ENCODE peak calls at places on chromosomes 6 and 20, in five cellular contexts. One of them, this sample, is unnamed. For H3K4me1, the result is how much of the 10 kb centered on the place peaks cover.

GRCh38 chr20:39049684-39050554 is 87.8 kb downstream of the DHX35 start:
- DNase-seq in H1: peak
- DNase-seq in mesendoderm: peak
- DNase-seq in IMR-90: peak
- DNase-seq in H9: peak
- DNase-seq in this sample: peak

GRCh38 chr6:1053587-1053986 is 258.3 kb upstream of the FOXQ1 start:
- DNase-seq in IMR-90: no peak
- DNase-seq in H9: no peak
- DNase-seq in H1: no peak
- DNase-seq in mesendoderm: no peak
- DNase-seq in this sample: no peak

GRCh38 chr6:99813565-99813964 is 180.5 kb downstream of the MCHR2 start:
- DNase-seq in IMR-90: no peak
- DNase-seq in mesendoderm: no peak
- DNase-seq in H9: no peak
- DNase-seq in H1: no peak
- DNase-seq in this sample: no peak

GRCh38 chr6:121573466-121573865 is 138.0 kb downstream of the GJA1 start:
- DNase-seq in IMR-90: no peak
- DNase-seq in H1: no peak
- DNase-seq in H9: no peak
- DNase-seq in mesendoderm: peak
- DNase-seq in this sample: no peak

GRCh38 chr20:37980876-37981275 is 52.4 kb downstream of the TTI1 start:
- DNase-seq in H9: no peak
- DNase-seq in IMR-90: no peak
- DNase-seq in mesendoderm: no peak
- DNase-seq in H1: no peak
- DNase-seq in this sample: no peak

GRCh38 chr20:10671850-10672578 is 1.8 kb downstream of the JAG1 start:
- DNase-seq in IMR-90: peak
- DNase-seq in H9: peak
- DNase-seq in mesendoderm: peak
- DNase-seq in H1: peak
- DNase-seq in this sample: no peak

GRCh38 chr6:146689806-146690205 is 91.0 kb downstream of the ADGB start:
- DNase-seq in IMR-90: no peak
- DNase-seq in H9: no peak
- DNase-seq in mesendoderm: no peak
- DNase-seq in H1: no peak
- DNase-seq in this sample: no peak

GRCh38 chr20:51046021-51046985 is 23.4 kb upstream of the KCNG1 start:
- DNase-seq in H9: no peak
- DNase-seq in mesendoderm: no peak
- DNase-seq in H1: no peak
- DNase-seq in IMR-90: no peak
- DNase-seq in this sample: no peak

GRCh38 chr20:37384683-37385174 is 38.8 kb downstream of the SRC start:
- DNase-seq in IMR-90: peak
- DNase-seq in H1: peak
- DNase-seq in H9: peak
- DNase-seq in mesendoderm: peak
- DNase-seq in this sample: peak

GRCh38 chr6:1136415-1136774 is 175.5 kb upstream of the FOXQ1 start:
- DNase-seq in H1: no peak
- DNase-seq in mesendoderm: no peak
- DNase-seq in H9: no peak
- DNase-seq in IMR-90: peak
- DNase-seq in this sample: no peak

GRCh38 chr20:37231970-37232620 is 29.5 kb downstream of the GHRH start:
- DNase-seq in H1: no peak
- DNase-seq in mesendoderm: no peak
- DNase-seq in H9: no peak
- DNase-seq in IMR-90: no peak
- DNase-seq in this sample: no peak

GRCh38 chr6:159461266-159461665 is 231.8 kb downstream of the SOD2 start:
- DNase-seq in H1: no peak
- DNase-seq in H9: no peak
- DNase-seq in IMR-90: no peak
- DNase-seq in mesendoderm: peak
- DNase-seq in this sample: no peak

GRCh38 chr20:40990542-40991120 is 38.0 kb upstream of the TOP1 start:
- DNase-seq in H1: peak
- DNase-seq in mesendoderm: peak
- DNase-seq in IMR-90: peak
- DNase-seq in H9: peak
- DNase-seq in this sample: peak

GRCh38 chr6:49348561-49348960 is 114.5 kb downstream of the MMUT start:
- DNase-seq in H9: no peak
- DNase-seq in H1: no peak
- DNase-seq in IMR-90: no peak
- DNase-seq in mesendoderm: no peak
- DNase-seq in this sample: no peak

GRCh38 chr6:111113731-111114438 is 26.6 kb downstream of the SLC16A10 start:
- DNase-seq in mesendoderm: no peak
- DNase-seq in IMR-90: peak
- DNase-seq in H9: peak
- DNase-seq in H1: no peak
- DNase-seq in this sample: no peak

GRCh38 chr6:87065117-87065516 is 29.8 kb downstream of the CGA start:
- DNase-seq in mesendoderm: no peak
- DNase-seq in H1: no peak
- DNase-seq in IMR-90: no peak
- DNase-seq in H9: no peak
- DNase-seq in this sample: no peak

GRCh38 chr6:124799638-124800037 is 162.6 kb upstream of the RNF217 start:
- DNase-seq in mesendoderm: no peak
- DNase-seq in H1: no peak
- DNase-seq in H9: no peak
- DNase-seq in IMR-90: no peak
- DNase-seq in this sample: no peak

GRCh38 chr6:10401632-10402223 is 13.1 kb downstream of the TFAP2A start:
- DNase-seq in H1: no peak
- DNase-seq in H9: no peak
- DNase-seq in IMR-90: no peak
- DNase-seq in mesendoderm: no peak
- DNase-seq in this sample: no peak

GRCh38 chr6:35892482-35892881 is 28.4 kb downstream of the SRPK1 start:
- DNase-seq in IMR-90: no peak
- DNase-seq in H9: no peak
- DNase-seq in mesendoderm: no peak
- DNase-seq in H1: no peak
- DNase-seq in this sample: no peak

GRCh38 chr20:11090751-11091150 is 417.0 kb upstream of the JAG1 start:
- DNase-seq in IMR-90: no peak
- DNase-seq in H9: no peak
- DNase-seq in H1: no peak
- DNase-seq in mesendoderm: no peak
- DNase-seq in this sample: no peak

DNA sequence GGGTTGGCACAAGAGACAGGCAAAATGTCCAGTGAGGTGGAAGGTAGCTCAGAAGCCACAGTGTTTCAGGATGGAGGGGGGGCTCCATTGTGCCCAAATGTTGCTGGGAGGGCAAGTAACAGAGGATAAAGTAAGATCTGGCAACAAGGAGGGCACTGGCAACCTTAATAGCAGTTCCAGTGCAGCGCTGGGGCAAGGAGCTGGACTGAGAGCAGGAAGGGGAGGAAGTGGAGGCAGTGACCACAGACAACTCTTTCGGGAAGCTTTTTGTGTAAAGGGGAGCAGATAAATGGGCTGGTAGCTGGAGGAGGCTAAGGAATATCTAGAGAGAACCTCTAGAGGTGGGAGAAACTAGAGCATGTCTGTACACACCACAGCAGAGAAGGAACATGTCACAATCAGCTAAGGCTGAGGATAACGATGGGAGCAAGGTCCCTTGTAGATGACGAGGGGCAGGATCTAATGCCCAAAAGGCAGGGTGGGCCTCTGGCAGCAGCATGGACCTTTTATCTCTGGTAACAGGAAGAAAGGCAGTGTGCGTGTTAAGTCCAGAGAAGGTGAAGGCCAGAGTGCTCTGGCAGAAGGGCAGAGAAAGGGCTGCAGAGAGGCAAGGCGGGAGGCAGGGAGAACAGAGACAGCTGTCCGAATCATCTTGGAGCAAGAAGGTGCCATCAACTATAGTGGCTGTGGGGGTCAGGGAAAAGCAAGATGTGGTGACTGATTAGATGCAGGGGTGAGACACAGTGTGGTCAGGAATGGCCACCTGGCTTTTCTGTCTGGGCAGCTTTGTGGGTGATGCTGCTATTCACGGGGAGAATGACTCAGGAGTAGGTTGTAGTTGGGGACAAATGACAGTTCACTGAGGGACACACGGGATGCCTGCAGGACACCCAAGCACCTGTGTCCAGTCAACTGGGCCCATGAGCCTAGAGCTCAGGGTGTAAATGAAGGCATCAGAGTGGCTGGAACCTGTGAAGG is 17.4 kb downstream of the TMEM242 start:
- DNase-seq in H1: no peak
- DNase-seq in IMR-90: no peak
- DNase-seq in H9: no peak
- DNase-seq in mesendoderm: no peak
- DNase-seq in this sample: no peak
- H4K8ac ChIP-seq in H1: no peak
- H4K8ac ChIP-seq in IMR-90: no peak
- H4K8ac ChIP-seq in H9: no peak
- H4K8ac ChIP-seq in mesendoderm: no peak
- H4K8ac ChIP-seq in this sample: no peak

GRCh38 chr20:58891686-58892125 is 39.2 kb downstream of the GNAS start:
- DNase-seq in H1: no peak
- DNase-seq in mesendoderm: peak
- DNase-seq in IMR-90: no peak
- DNase-seq in H9: peak
- DNase-seq in this sample: peak

GRCh38 chr20:58892126-58892931 is 39.8 kb downstream of the GNAS start:
- DNase-seq in IMR-90: peak
- DNase-seq in mesendoderm: peak
- DNase-seq in H9: peak
- DNase-seq in H1: peak
- DNase-seq in this sample: peak

GRCh38 chr20:58890454-58891075 is 38.0 kb downstream of the GNAS start:
- DNase-seq in IMR-90: peak
- DNase-seq in H9: no peak
- DNase-seq in H1: peak
- DNase-seq in mesendoderm: peak
- DNase-seq in this sample: no peak

GRCh38 chr20:58890073-58890453 is 37.5 kb downstream of the GNAS start:
- DNase-seq in H1: peak
- DNase-seq in H9: no peak
- DNase-seq in IMR-90: no peak
- DNase-seq in mesendoderm: no peak
- DNase-seq in this sample: no peak

DNA sequence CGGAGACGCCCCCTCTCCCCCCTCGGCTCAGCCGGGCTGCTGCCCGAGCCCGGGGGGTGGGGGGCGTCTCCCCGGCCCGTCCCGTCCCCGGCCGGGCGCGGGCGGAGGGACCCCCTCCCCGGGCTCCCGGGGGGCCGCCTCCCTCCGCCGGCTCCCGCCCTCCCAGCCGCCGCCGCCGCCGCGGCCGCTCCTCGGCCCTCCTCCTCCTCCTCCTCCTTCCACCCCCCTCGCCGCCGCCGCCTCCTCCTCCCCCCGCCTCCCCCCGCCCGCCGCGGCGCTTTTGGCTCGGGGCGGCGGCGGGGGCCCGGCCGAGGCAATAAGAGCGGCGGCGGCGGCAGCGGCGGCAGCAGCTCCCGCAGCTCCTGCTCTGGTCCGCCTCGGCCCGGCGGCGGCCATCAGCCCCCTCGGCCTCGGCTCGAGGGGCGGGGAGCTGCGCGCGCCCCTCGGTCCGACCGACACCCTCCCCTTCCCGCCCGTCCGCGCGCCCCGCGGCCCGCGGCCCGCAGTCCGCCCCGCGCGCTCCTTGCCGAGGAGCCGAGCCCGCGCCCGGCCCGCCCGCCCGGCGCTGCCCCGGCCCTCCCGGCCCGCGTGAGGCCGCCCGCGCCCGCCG is 38.7 kb downstream of the GNAS start:
- DNase-seq in H1: peak
- DNase-seq in mesendoderm: peak
- DNase-seq in H9: peak
- DNase-seq in IMR-90: peak
- DNase-seq in this sample: peak
- H3K4me1 ChIP-seq in H1: under half
- H3K4me1 ChIP-seq in mesendoderm: under half
- H3K4me1 ChIP-seq in H9: under half
- H3K4me1 ChIP-seq in IMR-90: under half
- H3K4me1 ChIP-seq in this sample: under half

GRCh38 chr6:142301421-142302391 is at the start of gene ADGRG6:
- DNase-seq in H1: peak
- DNase-seq in IMR-90: peak
- DNase-seq in mesendoderm: peak
- DNase-seq in H9: peak
- DNase-seq in this sample: peak

GRCh38 chr6:142300758-142301251 is 1.0 kb upstream of the ADGRG6 start:
- DNase-seq in H1: no peak
- DNase-seq in H9: peak
- DNase-seq in mesendoderm: peak
- DNase-seq in IMR-90: peak
- DNase-seq in this sample: peak

GRCh38 chr6:142302427-142303190 is 802 bp downstream of the ADGRG6 start:
- DNase-seq in H1: peak
- DNase-seq in IMR-90: peak
- DNase-seq in H9: peak
- DNase-seq in mesendoderm: peak
- DNase-seq in this sample: no peak

GRCh38 chr6:142297996-142298753 is 3.6 kb upstream of the ADGRG6 start:
- DNase-seq in H9: no peak
- DNase-seq in H1: no peak
- DNase-seq in IMR-90: peak
- DNase-seq in mesendoderm: no peak
- DNase-seq in this sample: no peak

GRCh38 chr6:142300302-142300701 is 1.5 kb upstream of the ADGRG6 start:
- DNase-seq in mesendoderm: no peak
- DNase-seq in IMR-90: no peak
- DNase-seq in H9: no peak
- DNase-seq in H1: no peak
- DNase-seq in this sample: no peak
- H4K8ac ChIP-seq in mesendoderm: no peak
- H4K8ac ChIP-seq in IMR-90: no peak
- H4K8ac ChIP-seq in H9: no peak
- H4K8ac ChIP-seq in H1: no peak
- H4K8ac ChIP-seq in this sample: no peak

GRCh38 chr6:38310061-38310460 is 329.7 kb downstream of the BTBD9 start:
- DNase-seq in mesendoderm: peak
- DNase-seq in H1: no peak
- DNase-seq in IMR-90: no peak
- DNase-seq in H9: no peak
- DNase-seq in this sample: no peak

GRCh38 chr6:38306915-38307314 is 332.8 kb downstream of the BTBD9 start:
- DNase-seq in mesendoderm: peak
- DNase-seq in IMR-90: no peak
- DNase-seq in H9: no peak
- DNase-seq in H1: no peak
- DNase-seq in this sample: no peak

GRCh38 chr6:38305995-38306681 is 333.6 kb downstream of the BTBD9 start:
- DNase-seq in H1: no peak
- DNase-seq in H9: no peak
- DNase-seq in IMR-90: peak
- DNase-seq in mesendoderm: no peak
- DNase-seq in this sample: no peak

GRCh38 chr6:38311201-38311600 is 328.5 kb downstream of the BTBD9 start:
- DNase-seq in H1: no peak
- DNase-seq in H9: no peak
- DNase-seq in IMR-90: no peak
- DNase-seq in mesendoderm: no peak
- DNase-seq in this sample: no peak

GRCh38 chr6:38307730-38308129 is 332.0 kb downstream of the BTBD9 start:
- DNase-seq in mesendoderm: peak
- DNase-seq in H9: no peak
- DNase-seq in IMR-90: no peak
- DNase-seq in H1: no peak
- DNase-seq in this sample: no peak
- H3K4me1 ChIP-seq in mesendoderm: under half
- H3K4me1 ChIP-seq in H9: under half
- H3K4me1 ChIP-seq in IMR-90: under half
- H3K4me1 ChIP-seq in H1: under half
- H3K4me1 ChIP-seq in this sample: under half

This sample was measured in neuronal stem cell.